ENCODE peak calls at places on chromosomes 7 and 10, in ten cellular contexts. J is SK-N-SH, F is Panc1, G is fibroblast of the aortic adventitia, E is left ventricle myocardium inferior, U is GM23338, S is tibial artery, D is neural progenitor cell, P is fibroblast of lung, L is AG04450. V is an unnamed sample.

GRCh38 chr10:124912052-124912435 is 29.9 kb upstream of the ZRANB1 start:
- DNase-seq in J (no peak), F (no peak), G (no peak), E (no peak), U (no peak), S (no peak), D (no peak), P (no peak), L (no peak), V (no peak)

GRCh38 chr10:133511907-133512528 is 15.1 kb upstream of the CYP2E1 start:
- DNase-seq in J (no peak), F (no peak), G (no peak), E (no peak), U (no peak), S (no peak), D (no peak), P (no peak), L (no peak), V (no peak)

GRCh38 chr7:158473238-158473637 is 114.4 kb downstream of the PTPRN2 start:
- DNase-seq in J (no peak), F (no peak), G (no peak), E (no peak), U (peak), S (no peak), D (peak), P (no peak), L (no peak), V (no peak)

GRCh38 chr7:147774461-147774860 is 816.1 kb upstream of the C7orf33 start:
- DNase-seq in J (no peak), F (no peak), G (no peak), E (no peak), U (no peak), S (no peak), D (no peak), P (no peak), L (no peak), V (no peak)

GRCh38 chr10:22679608-22680007 is 34.8 kb downstream of the PIP4K2A start:
- DNase-seq in J (no peak), F (no peak), G (no peak), E (no peak), U (no peak), S (no peak), D (no peak), P (no peak), L (no peak), V (no peak)

GRCh38 chr10:17115683-17116082 is 13.9 kb downstream of the CUBN start:
- DNase-seq in J (no peak), F (peak), G (peak), E (no peak), U (peak), S (no peak), D (no peak), P (peak), L (no peak), V (no peak)

GRCh38 chr7:27615420-27616185 is 47.1 kb downstream of the HIBADH start:
- DNase-seq in J (no peak), F (no peak), G (no peak), E (no peak), U (no peak), S (no peak), D (no peak), P (no peak), L (no peak), V (no peak)

GRCh38 chr7:150369740-150370501 is 1.3 kb downstream of the REPIN1 start:
- DNase-seq in J (peak), F (no peak), G (no peak), E (no peak), U (no peak), S (no peak), D (peak), P (no peak), L (no peak), V (no peak)

GRCh38 chr7:151659219-151659618 is 139.5 kb upstream of the RHEB start:
- DNase-seq in J (no peak), F (no peak), G (no peak), E (no peak), U (no peak), S (no peak), D (no peak), P (no peak), L (no peak), V (no peak)

GRCh38 chr7:92667816-92668540 is 77.8 kb upstream of the FAM133B start:
- DNase-seq in J (no peak), F (no peak), G (peak), E (no peak), U (no peak), S (no peak), D (no peak), P (peak), L (peak), V (no peak)

GRCh38 chr10:112362833-112363232 is 11.1 kb upstream of the ACSL5 start:
- DNase-seq in J (no peak), F (no peak), G (peak), E (peak), U (no peak), S (peak), D (no peak), P (no peak), L (no peak), V (no peak)

GRCh38 chr10:103145860-103146466 is 47.1 kb downstream of the NT5C2 start:
- DNase-seq in J (peak), F (peak), G (peak), E (peak), U (no peak), S (peak), D (no peak), P (peak), L (peak), V (no peak)

GRCh38 chr7:30029696-30030095 is 1.5 kb downstream of the PLEKHA8 start:
- DNase-seq in J (no peak), F (no peak), G (no peak), E (no peak), U (no peak), S (no peak), D (peak), P (peak), L (no peak), V (no peak)

GRCh38 chr7:140719711-140720110 is 23.2 kb downstream of the NDUFB2 start:
- DNase-seq in J (no peak), F (no peak), G (peak), E (no peak), U (no peak), S (no peak), D (no peak), P (peak), L (no peak), V (no peak)

GRCh38 chr10:88979153-88979562 is 11.4 kb upstream of the FAS start:
- DNase-seq in J (no peak), F (no peak), G (peak), E (no peak), U (no peak), S (peak), D (peak), P (peak), L (no peak), V (no peak)

GRCh38 chr7:2524808-2525140 is 5.2 kb downstream of the LFNG start:
- DNase-seq in J (no peak), F (no peak), G (no peak), E (no peak), U (peak), S (no peak), D (peak), P (no peak), L (no peak), V (no peak)

GRCh38 chr7:20601121-20601520 is 14.3 kb upstream of the ABCB5 start:
- DNase-seq in J (no peak), F (no peak), G (peak), E (no peak), U (no peak), S (no peak), D (no peak), P (peak), L (no peak), V (no peak)

DNA sequence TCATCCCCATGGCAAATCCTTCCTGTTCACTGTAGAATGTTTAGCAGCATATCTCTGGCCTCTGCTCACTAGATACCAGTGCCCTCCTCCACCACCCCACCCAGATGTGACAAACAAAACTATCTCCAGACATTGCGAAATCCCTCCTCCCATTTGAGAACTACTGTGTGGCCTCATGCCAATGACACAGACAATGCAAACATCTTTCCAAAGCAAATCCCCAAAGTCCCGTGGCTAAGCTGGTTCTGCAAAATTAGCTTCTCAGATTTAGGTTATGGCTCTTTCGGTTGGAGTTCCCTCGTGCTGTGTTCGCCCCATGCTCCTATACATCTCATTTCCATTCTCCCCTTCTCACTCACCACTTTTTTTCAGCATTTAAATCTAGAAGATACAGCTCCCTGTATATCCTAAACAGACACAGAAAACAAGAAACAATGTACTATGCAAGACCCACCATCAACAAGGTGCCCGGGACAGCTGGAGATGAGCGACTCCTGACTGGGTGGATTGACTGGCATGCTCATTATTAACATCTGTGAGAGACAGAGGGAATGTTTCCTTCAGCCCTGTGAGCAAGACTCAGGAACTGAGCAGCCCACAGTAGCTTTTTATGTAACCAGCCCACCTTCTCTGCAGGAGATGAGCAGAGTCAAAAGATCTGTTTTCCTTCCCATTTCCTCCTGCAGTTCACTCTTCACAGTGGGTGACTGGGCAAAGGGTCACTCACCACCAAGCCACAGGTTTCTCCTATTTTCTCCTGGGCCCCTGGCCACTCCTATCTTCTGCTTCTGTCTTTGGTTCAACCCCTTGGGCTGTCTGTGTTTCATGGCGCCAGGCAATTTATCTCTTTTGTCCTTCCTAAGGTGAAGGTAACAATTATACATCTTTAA is 225.7 kb upstream of the AOAH start:
- DNase-seq in J (no peak), F (no peak), G (no peak), E (no peak), U (no peak), S (peak), D (no peak), P (no peak), L (no peak), V (no peak)
- H3K4me3 ChIP-seq in J (no peak), F (no peak), G (no peak), E (no peak), U (no peak), S (no peak), D (no peak), P (no peak), L (no peak), V (no peak)

GRCh38 chr7:155345490-155345889 is 47.8 kb downstream of the INSIG1 start:
- DNase-seq in J (no peak), F (no peak), G (no peak), E (no peak), U (no peak), S (no peak), D (no peak), P (no peak), L (no peak), V (no peak)

GRCh38 chr7:155343661-155344121 is 46.0 kb downstream of the INSIG1 start:
- DNase-seq in J (no peak), F (no peak), G (no peak), E (no peak), U (no peak), S (no peak), D (no peak), P (no peak), L (no peak), V (no peak)

GRCh38 chr7:155343150-155343549 is 45.5 kb downstream of the INSIG1 start:
- DNase-seq in J (no peak), F (no peak), G (no peak), E (no peak), U (no peak), S (no peak), D (no peak), P (no peak), L (no peak), V (no peak)

GRCh38 chr7:155344618-155345433 is 47.1 kb downstream of the INSIG1 start:
- DNase-seq in J (peak), F (peak), G (peak), E (peak), U (peak), S (peak), D (peak), P (peak), L (peak), V (no peak)

DNA sequence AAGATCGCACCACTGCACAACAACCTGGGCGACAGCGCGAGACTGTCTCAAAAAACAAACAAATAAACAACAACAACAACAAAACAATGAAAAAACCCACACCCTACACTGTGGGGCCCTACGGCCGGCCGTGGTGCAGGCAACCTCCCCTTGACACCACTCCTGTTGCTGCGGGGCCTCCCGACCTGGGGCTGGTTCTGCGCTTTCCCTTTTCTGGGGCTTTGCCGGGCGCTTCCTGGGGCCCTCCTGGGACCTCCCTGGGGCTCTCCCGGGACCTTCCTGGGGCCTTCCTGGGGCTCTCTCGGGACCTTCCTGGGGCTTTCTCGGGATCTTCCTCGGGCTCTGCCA is 46.6 kb downstream of the INSIG1 start:
- DNase-seq in J (no peak), F (no peak), G (no peak), E (no peak), U (peak), S (no peak), D (no peak), P (no peak), L (no peak), V (no peak)
- H3K4me3 ChIP-seq in J (no peak), F (peak), G (no peak), E (peak), U (peak), S (peak), D (peak), P (no peak), L (no peak), V (no peak)

GRCh38 chr7:71422104-71422503 is 290.2 kb downstream of the GALNT17 start:
- DNase-seq in J (no peak), F (no peak), G (no peak), E (no peak), U (no peak), S (no peak), D (no peak), P (no peak), L (no peak), V (no peak)

GRCh38 chr7:71430246-71430645 is 298.3 kb downstream of the GALNT17 start:
- DNase-seq in J (no peak), F (no peak), G (no peak), E (no peak), U (no peak), S (no peak), D (no peak), P (no peak), L (no peak), V (no peak)

GRCh38 chr7:71419546-71420337 is 287.8 kb downstream of the GALNT17 start:
- DNase-seq in J (no peak), F (no peak), G (no peak), E (no peak), U (no peak), S (no peak), D (no peak), P (no peak), L (no peak), V (no peak)

GRCh38 chr7:71429116-71429515 is 297.2 kb downstream of the GALNT17 start:
- DNase-seq in J (no peak), F (no peak), G (no peak), E (no peak), U (no peak), S (no peak), D (no peak), P (peak), L (no peak), V (no peak)

DNA sequence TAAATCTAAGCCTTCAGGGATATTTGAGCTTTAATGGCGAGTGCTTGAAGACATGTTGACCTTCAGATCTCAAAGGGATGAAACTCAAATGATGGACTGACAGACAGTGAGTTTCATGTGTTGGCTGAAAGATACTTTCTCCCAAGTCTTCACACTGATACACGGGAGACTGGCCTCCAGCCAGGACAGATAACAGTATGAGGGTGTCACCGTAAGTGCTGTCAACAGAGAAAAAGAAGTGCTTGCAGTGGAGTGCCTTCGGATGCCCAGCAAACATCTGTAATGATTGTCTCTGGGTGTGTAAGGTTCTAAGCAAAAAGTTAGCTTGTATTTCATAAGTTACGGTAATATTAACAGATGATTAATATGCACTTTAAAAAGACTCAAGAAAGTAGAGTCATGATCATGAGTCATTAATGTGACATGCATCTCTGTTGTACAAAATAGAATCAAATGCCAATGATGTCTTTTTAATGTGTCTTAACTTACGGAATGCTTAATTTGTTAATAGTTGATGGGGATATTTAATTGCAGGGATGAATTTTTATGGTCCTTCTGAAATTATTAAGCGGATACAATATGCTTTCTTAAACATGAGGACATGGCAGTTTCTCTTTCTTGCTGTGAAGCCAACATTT is 292.3 kb downstream of the GALNT17 start:
- DNase-seq in J (no peak), F (no peak), G (no peak), E (no peak), U (no peak), S (no peak), D (no peak), P (peak), L (no peak), V (no peak)
- H3K4me3 ChIP-seq in J (no peak), F (no peak), G (no peak), E (no peak), U (no peak), S (no peak), D (no peak), P (no peak), L (no peak), V (no peak)

GRCh38 chr10:46541017-46541661 is 15.3 kb downstream of the GPRIN2 start:
- DNase-seq in J (peak), F (no peak), G (no peak), E (peak), U (peak), S (peak), D (peak), P (peak), L (no peak), V (peak)

GRCh38 chr10:46538723-46539426 is 17.6 kb downstream of the GPRIN2 start:
- DNase-seq in J (no peak), F (no peak), G (peak), E (no peak), U (no peak), S (no peak), D (no peak), P (no peak), L (no peak), V (no peak)

GRCh38 chr10:46538155-46538554 is 18.3 kb downstream of the GPRIN2 start:
- DNase-seq in J (no peak), F (no peak), G (no peak), E (no peak), U (no peak), S (no peak), D (no peak), P (no peak), L (no peak), V (peak)

GRCh38 chr10:46540412-46541016 is 15.9 kb downstream of the GPRIN2 start:
- DNase-seq in J (no peak), F (no peak), G (no peak), E (no peak), U (no peak), S (peak), D (no peak), P (no peak), L (no peak), V (peak)

GRCh38 chr10:46539596-46540411 is 16.7 kb downstream of the GPRIN2 start:
- DNase-seq in J (no peak), F (no peak), G (peak), E (no peak), U (no peak), S (no peak), D (no peak), P (peak), L (peak), V (peak)
- H3K4me3 ChIP-seq in J (no peak), F (peak), G (peak), E (no peak), U (no peak), S (peak), D (no peak), P (no peak), L (no peak), V (no peak)